ENCODE peak calls at places on chromosome 14, in six cellular contexts. Y, X, I, U, Q and N are unnamed samples.

GRCh38 chr14:32692441-32692840 is 246.2 kb upstream of the NPAS3 start:
- DNase-seq in Y (no peak), X (no peak), I (no peak), U (peak), Q (no peak), N (no peak)

GRCh38 chr14:39015964-39016577 is 87.0 kb downstream of the SEC23A start:
- DNase-seq in Y (no peak), X (no peak), I (peak), U (no peak), Q (no peak), N (peak)

GRCh38 chr14:61476737-61477410 is 155.5 kb downstream of the PRKCH start:
- DNase-seq in Y (peak), X (no peak), I (peak), U (peak), Q (peak), N (peak)

GRCh38 chr14:36580856-36581831 is 1.3 kb downstream of the NKX2-8 start:
- DNase-seq in Y (peak), X (no peak), I (peak), U (peak), Q (no peak), N (peak)

GRCh38 chr14:69259531-69260245 is at the start of gene GALNT16:
- DNase-seq in Y (peak), X (peak), I (peak), U (peak), Q (peak), N (peak)

GRCh38 chr14:88323520-88324199 is 591 bp upstream of the KCNK10 start:
- DNase-seq in Y (no peak), X (no peak), I (peak), U (no peak), Q (no peak), N (no peak)

GRCh38 chr14:65079201-65079600 is 23.1 kb downstream of the MAX start:
- DNase-seq in Y (no peak), X (no peak), I (peak), U (no peak), Q (no peak), N (peak)

GRCh38 chr14:60723218-60724079 is 702 bp downstream of the SIX4 start:
- DNase-seq in Y (peak), X (no peak), I (peak), U (peak), Q (peak), N (peak)

GRCh38 chr14:81694419-81694818 is 160.8 kb upstream of the SEL1L start:
- DNase-seq in Y (no peak), X (no peak), I (no peak), U (no peak), Q (no peak), N (no peak)

GRCh38 chr14:71621276-71621675 is 311.0 kb upstream of the RGS6 start:
- DNase-seq in Y (no peak), X (peak), I (no peak), U (peak), Q (no peak), N (no peak)

GRCh38 chr14:91801358-91801757 is 66.0 kb downstream of the TC2N start:
- DNase-seq in Y (no peak), X (no peak), I (no peak), U (no peak), Q (no peak), N (no peak)

GRCh38 chr14:79325557-79325956 is 885.7 kb downstream of the DIO2 start:
- DNase-seq in Y (no peak), X (no peak), I (no peak), U (no peak), Q (no peak), N (no peak)

GRCh38 chr14:89911018-89911919 is 43.3 kb downstream of the EFCAB11 start:
- DNase-seq in Y (no peak), X (no peak), I (peak), U (peak), Q (no peak), N (no peak)

GRCh38 chr14:101364503-101365328 is 196.6 kb upstream of the DIO3 start:
- DNase-seq in Y (no peak), X (no peak), I (no peak), U (no peak), Q (no peak), N (peak)

GRCh38 chr14:90272523-90272922 is 16.2 kb downstream of the PSMC1 start:
- DNase-seq in Y (no peak), X (no peak), I (no peak), U (no peak), Q (no peak), N (peak)

GRCh38 chr14:73491256-73491976 is 683 bp downstream of the RIOX1 start:
- DNase-seq in Y (peak), X (peak), I (peak), U (peak), Q (peak), N (peak)

GRCh38 chr14:89025581-89026236 is 201.3 kb downstream of the TTC8 start:
- DNase-seq in Y (no peak), X (no peak), I (peak), U (no peak), Q (no peak), N (peak)

GRCh38 chr14:94388896-94389469 is 581 bp upstream of the SERPINA1 start:
- DNase-seq in Y (no peak), X (no peak), I (no peak), U (no peak), Q (no peak), N (no peak)

GRCh38 chr14:68806526-68807147 is 13.8 kb upstream of the ZFP36L1 start:
- DNase-seq in Y (no peak), X (no peak), I (no peak), U (no peak), Q (no peak), N (no peak)

GRCh38 chr14:69284170-69284569 is 24.2 kb downstream of the GALNT16 start:
- DNase-seq in Y (no peak), X (no peak), I (no peak), U (no peak), Q (no peak), N (no peak)

GRCh38 chr14:22646570-22647254 is 2.6 kb upstream of the OR6J1 start:
- DNase-seq in Y (no peak), X (no peak), I (peak), U (peak), Q (no peak), N (peak)

GRCh38 chr14:105063041-105063440 is 2.2 kb downstream of the GPR132 start:
- DNase-seq in Y (no peak), X (no peak), I (no peak), U (no peak), Q (peak), N (no peak)

GRCh38 chr14:64463873-64464272 is 1.4 kb upstream of the AKAP5 start:
- DNase-seq in Y (no peak), X (no peak), I (no peak), U (no peak), Q (no peak), N (no peak)

GRCh38 chr14:105855246-105855892 is 329.0 kb downstream of the TMEM121 start:
- DNase-seq in Y (no peak), X (peak), I (no peak), U (no peak), Q (peak), N (no peak)

GRCh38 chr14:105844047-105844630 is 317.8 kb downstream of the TMEM121 start:
- DNase-seq in Y (no peak), X (no peak), I (no peak), U (no peak), Q (no peak), N (no peak)

GRCh38 chr14:60488175-60488574 is 2.3 kb upstream of the C14orf39 start:
- DNase-seq in Y (no peak), X (no peak), I (no peak), U (no peak), Q (no peak), N (no peak)

GRCh38 chr14:89365071-89365801 is 51.8 kb downstream of the FOXN3 start:
- DNase-seq in Y (no peak), X (no peak), I (peak), U (no peak), Q (peak), N (peak)

GRCh38 chr14:20970983-20971704 is 15.9 kb downstream of the RNASE2 start:
- DNase-seq in Y (peak), X (peak), I (peak), U (peak), Q (peak), N (peak)

GRCh38 chr14:32083789-32084188 is 6.7 kb downstream of the ARHGAP5 start:
- DNase-seq in Y (no peak), X (no peak), I (no peak), U (no peak), Q (no peak), N (no peak)

GRCh38 chr14:61285364-61285763 is 4.2 kb upstream of the TMEM30B start:
- DNase-seq in Y (peak), X (no peak), I (no peak), U (no peak), Q (no peak), N (no peak)

GRCh38 chr14:70642313-70643235 is 858 bp downstream of the TTC9 start:
- DNase-seq in Y (no peak), X (no peak), I (no peak), U (no peak), Q (no peak), N (no peak)

GRCh38 chr14:106235356-106236159 is 709.2 kb downstream of the TMEM121 start:
- DNase-seq in Y (no peak), X (no peak), I (no peak), U (no peak), Q (no peak), N (no peak)

GRCh38 chr14:26687438-26687837 is 89.6 kb upstream of the NOVA1 start:
- DNase-seq in Y (no peak), X (no peak), I (no peak), U (no peak), Q (no peak), N (no peak)

GRCh38 chr14:88184956-88185355 is 138.1 kb downstream of the KCNK10 start:
- DNase-seq in Y (no peak), X (no peak), I (no peak), U (no peak), Q (no peak), N (no peak)

GRCh38 chr14:22476005-22476751 is 112.8 kb downstream of the DAD1 start:
- DNase-seq in Y (no peak), X (no peak), I (no peak), U (no peak), Q (no peak), N (no peak)

GRCh38 chr14:87888136-87888999 is 104.6 kb downstream of the GALC start:
- DNase-seq in Y (peak), X (no peak), I (no peak), U (no peak), Q (peak), N (no peak)

GRCh38 chr14:32702571-32702970 is 236.1 kb upstream of the NPAS3 start:
- DNase-seq in Y (no peak), X (no peak), I (peak), U (peak), Q (peak), N (no peak)

GRCh38 chr14:95886366-95886765 is 9.7 kb downstream of the TUNAR start:
- DNase-seq in Y (no peak), X (no peak), I (no peak), U (no peak), Q (no peak), N (no peak)

DNA sequence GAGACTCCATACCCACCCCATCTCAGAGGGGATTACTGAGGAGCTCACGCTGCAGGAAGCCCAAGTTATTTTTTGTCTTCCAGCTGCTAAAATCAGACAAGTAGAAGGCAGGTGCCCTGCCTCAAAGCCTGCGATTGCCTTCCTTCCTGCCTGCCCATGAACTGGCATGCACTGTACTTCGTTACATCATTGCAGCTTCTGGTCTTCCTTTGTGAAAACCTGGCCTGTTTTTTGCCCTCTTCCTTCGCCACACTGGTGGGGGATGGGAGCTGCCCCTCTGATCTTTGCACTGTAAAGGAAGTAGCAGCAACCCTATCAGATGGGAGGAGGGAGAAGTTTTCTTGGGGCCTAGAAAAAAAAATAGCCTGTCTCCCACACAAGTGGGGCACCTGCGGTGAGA is 1098.7 kb downstream of the BCL11B start:
- DNase-seq in Y (no peak), X (no peak), I (no peak), U (no peak), Q (no peak), N (no peak)
- H3K4me3 ChIP-seq in Y (no peak), X (no peak), I (no peak), U (no peak), Q (no peak), N (no peak)

DNA sequence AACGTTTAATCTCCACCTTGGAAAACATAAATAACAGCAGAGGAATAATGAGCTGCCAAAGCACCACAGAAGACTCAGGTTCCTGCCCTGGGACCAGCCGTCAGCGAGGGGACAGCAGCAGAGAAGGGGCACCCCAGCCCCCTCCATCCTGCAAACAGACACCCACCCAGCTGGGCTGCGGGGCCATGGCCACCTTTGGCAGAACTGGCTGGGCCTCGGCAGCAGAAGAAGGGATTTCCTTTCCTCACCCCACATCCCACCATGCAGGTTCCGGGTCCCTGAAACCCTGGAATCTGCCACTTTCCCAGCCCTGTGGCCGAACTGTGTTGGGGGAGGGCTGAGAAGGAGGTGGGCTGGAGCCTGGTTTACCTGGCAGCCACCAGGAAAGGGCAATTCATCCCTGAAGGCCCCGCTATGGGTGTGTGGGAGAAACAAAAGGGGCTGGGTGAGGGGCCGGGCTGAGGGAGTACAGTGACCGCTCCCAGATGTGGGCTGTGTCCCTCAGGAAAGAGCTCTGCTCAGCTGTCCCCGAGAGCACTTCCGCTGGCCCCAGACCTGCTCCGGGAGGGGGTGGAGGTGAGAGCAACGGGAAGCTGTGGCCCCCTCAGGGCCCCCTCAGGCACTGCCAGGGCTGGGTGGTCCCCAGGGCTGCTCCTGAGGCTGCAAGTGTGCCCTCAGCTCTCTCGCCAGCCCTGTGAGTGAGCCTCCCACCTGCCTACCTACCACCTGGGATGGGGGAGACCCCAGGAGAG is 3.8 kb downstream of the PGF start:
- DNase-seq in Y (no peak), X (no peak), I (no peak), U (no peak), Q (no peak), N (no peak)
- H3K4me3 ChIP-seq in Y (no peak), X (no peak), I (no peak), U (no peak), Q (no peak), N (no peak)

DNA sequence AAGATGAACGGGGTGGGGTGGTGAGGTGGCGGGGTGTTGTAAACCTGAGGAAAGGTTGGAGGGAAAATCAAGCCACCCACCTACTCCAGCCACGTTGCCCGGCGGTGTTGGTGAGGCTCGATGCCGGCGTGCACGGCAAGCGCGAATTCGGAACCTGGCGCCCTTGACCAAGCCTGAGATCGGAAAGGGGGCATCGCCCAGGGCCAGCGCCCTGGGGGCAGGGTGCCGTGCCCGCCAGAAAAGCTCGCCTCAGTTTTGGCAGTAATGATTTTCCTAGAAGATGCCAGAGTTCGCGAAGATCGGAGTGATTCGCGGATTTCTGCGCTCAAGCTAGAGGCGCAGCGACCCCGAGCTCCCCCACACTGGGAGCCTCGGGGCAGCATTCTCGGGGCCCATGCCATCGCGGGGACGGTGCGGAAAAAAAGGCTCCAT is 804 bp downstream of the STXBP6 start:
- DNase-seq in Y (no peak), X (no peak), I (peak), U (peak), Q (no peak), N (peak)
- H3K4me3 ChIP-seq in Y (peak), X (peak), I (peak), U (peak), Q (peak), N (peak)

DNA sequence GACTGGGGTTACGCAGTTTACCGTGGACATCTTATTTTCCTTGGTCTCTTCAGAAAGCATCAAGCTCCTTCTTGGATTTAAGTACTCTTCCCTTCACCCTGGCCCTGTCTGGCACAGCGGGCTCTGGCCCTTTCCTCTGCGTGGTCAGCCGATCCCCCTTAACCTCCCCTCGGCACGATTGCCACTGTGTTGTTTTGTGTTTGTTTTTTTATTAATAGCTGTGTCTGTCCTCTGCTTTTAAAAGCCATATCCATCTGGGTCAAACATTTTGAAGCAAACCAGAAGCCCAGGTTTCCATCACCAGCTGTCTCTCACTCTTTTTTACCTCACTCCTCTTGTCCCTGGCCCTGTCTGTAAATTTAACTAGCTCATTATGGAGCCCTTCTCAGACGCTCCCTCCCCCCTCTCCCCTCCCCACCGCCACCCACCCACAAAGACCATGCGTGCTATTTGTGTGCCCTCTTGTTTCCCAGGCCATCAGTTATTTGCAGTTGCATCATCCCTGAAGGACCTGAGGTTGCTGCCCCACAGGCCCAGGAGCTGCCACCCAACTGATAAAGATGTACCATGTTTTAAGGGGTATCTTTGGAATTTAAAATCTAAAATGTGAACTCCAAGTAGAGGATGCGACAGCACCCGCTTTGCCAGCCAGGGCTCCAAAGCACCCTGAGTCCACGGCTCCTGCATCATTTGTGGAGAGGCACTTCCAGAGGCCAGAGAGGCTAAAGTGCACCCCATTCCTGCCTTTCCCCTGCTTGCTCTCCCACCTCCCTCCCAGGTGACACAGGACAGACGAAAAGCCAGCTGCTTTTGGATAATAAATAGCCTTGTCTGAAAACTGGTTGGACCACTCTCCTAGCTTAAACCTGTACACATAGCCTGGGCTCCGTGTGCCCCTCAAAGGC is 3.9 kb downstream of the BCL11B start:
- DNase-seq in Y (no peak), X (no peak), I (no peak), U (no peak), Q (no peak), N (no peak)
- H3K4me3 ChIP-seq in Y (no peak), X (no peak), I (no peak), U (no peak), Q (no peak), N (no peak)

DNA sequence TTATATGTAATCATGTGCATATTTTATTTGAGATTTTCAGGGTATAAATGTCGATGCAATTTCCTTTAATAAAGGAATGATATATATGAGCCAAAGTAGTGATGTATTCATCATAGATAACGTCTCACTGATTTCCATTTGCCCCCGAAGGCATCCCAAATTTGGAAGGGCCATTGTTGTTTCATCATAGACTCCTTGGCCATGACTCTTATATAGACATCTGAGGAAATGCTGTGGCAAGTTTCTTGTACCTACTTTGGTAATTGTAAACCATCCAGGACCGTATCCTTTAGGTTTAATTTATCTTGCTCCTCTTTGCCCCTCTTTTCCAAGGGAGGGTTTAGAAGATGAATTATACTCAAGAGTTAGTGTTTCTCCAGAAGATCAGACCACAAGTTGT is 84.7 kb downstream of the SAMD4A start:
- DNase-seq in Y (no peak), X (no peak), I (peak), U (peak), Q (no peak), N (no peak)
- H3K4me3 ChIP-seq in Y (peak), X (peak), I (no peak), U (peak), Q (no peak), N (no peak)

GRCh38 chr14:50985816-50986396 is 41.6 kb upstream of the PYGL start:
- DNase-seq in Y (no peak), X (no peak), I (no peak), U (no peak), Q (no peak), N (no peak)

GRCh38 chr14:50980451-50980850 is 36.2 kb upstream of the PYGL start:
- DNase-seq in Y (no peak), X (no peak), I (no peak), U (no peak), Q (no peak), N (no peak)

GRCh38 chr14:50984061-50984710 is 39.9 kb upstream of the PYGL start:
- DNase-seq in Y (no peak), X (no peak), I (no peak), U (no peak), Q (no peak), N (no peak)

GRCh38 chr14:50985124-50985815 is 41.0 kb upstream of the PYGL start:
- DNase-seq in Y (no peak), X (no peak), I (no peak), U (peak), Q (no peak), N (peak)
- H3K4me3 ChIP-seq in Y (no peak), X (no peak), I (no peak), U (peak), Q (no peak), N (no peak)

GRCh38 chr14:97218336-97218712 is 421.1 kb downstream of the VRK1 start:
- DNase-seq in Y (no peak), X (no peak), I (no peak), U (no peak), Q (no peak), N (no peak)
- H3K4me3 ChIP-seq in Y (peak), X (no peak), I (no peak), U (peak), Q (peak), N (no peak)

GRCh38 chr14:103880334-103880985 is 33.1 kb upstream of the PPP1R13B start:
- DNase-seq in Y (peak), X (no peak), I (peak), U (peak), Q (peak), N (peak)
- H3K4me3 ChIP-seq in Y (peak), X (no peak), I (peak), U (peak), Q (peak), N (no peak)